ENCODE peak calls at places on chromosomes 4 and X, in eight cellular contexts. J, Q, Y, E, Z, V, S and W are unnamed samples.
A peak's percentile ranks its signal among the peaks of the same experiment; 100 is the strongest.

GRCh38 chrX:144275403-144275802 is 391.5 kb downstream of the UBE2NL start:
- DNase-seq in S (no peak), E (no peak), Z (no peak), Y (no peak), V (no peak), Q (no peak), J (no peak), W (no peak)

GRCh38 chrX:5681159-5681558 is 547.5 kb downstream of the NLGN4X start:
- DNase-seq in E (peak; percentile 28), V (peak; percentile 16), Q (peak; percentile 10), J (no peak), Z (no peak), Y (no peak), S (peak; percentile 3), W (no peak)

GRCh38 chr4:88919056-88919455 is 137.9 kb downstream of the FAM13A start:
- DNase-seq in Y (no peak), J (no peak), E (no peak), S (no peak), V (no peak), Q (no peak), Z (no peak), W (no peak)

GRCh38 chr4:133498149-133498548 is 349.1 kb downstream of the PCDH10 start:
- DNase-seq in S (peak; percentile 5), J (no peak), Q (no peak), Z (no peak), Y (no peak), V (no peak), E (no peak), W (no peak)

GRCh38 chr4:84529169-84529751 is 30.2 kb upstream of the NKX6-1 start:
- DNase-seq in Q (peak; percentile 32), S (peak; percentile 31), J (no peak), Y (no peak), E (peak; percentile 34), V (peak; percentile 48), Z (no peak), W (no peak)

GRCh38 chr4:64146030-64146429 is 263.2 kb downstream of the TECRL start:
- DNase-seq in Q (no peak), J (no peak), E (no peak), Z (no peak), Y (no peak), V (no peak), S (no peak), W (no peak)

GRCh38 chr4:6595897-6596537 is 21.0 kb downstream of the MAN2B2 start:
- DNase-seq in V (no peak), S (no peak), E (no peak), Y (no peak), J (no peak), Z (no peak), Q (peak; percentile 86), W (no peak)

GRCh38 chrX:21745756-21746155 is 12.2 kb downstream of the SMPX start:
- DNase-seq in E (peak; percentile 26), Z (peak; percentile 40), S (peak; percentile 29), Y (peak; percentile 22), Q (no peak), J (no peak), V (peak; percentile 9), W (peak; percentile 28)

GRCh38 chr4:83342476-83342875 is 7.8 kb upstream of the HPSE start:
- DNase-seq in E (no peak), Z (no peak), Y (no peak), V (no peak), Q (no peak), S (no peak), J (no peak), W (no peak)

GRCh38 chr4:177511611-177512010 is 69.4 kb upstream of the AGA start:
- DNase-seq in J (no peak), Z (no peak), E (no peak), V (no peak), Y (no peak), S (no peak), Q (peak; percentile 31), W (peak; percentile 69)

GRCh38 chr4:5370286-5370685 is 319.0 kb downstream of the STK32B start:
- DNase-seq in E (peak; percentile 47), J (no peak), V (peak; percentile 50), S (peak; percentile 8), Q (no peak), Z (no peak), Y (no peak), W (no peak)

GRCh38 chr4:132396636-132397035 is 752.5 kb upstream of the PCDH10 start:
- DNase-seq in S (peak; percentile 46), Y (no peak), Z (no peak), V (no peak), Q (no peak), E (peak; percentile 18), J (no peak), W (no peak)

GRCh38 chrX:44903107-44903506 is 30.1 kb downstream of the KDM6A start:
- DNase-seq in S (peak; percentile 71), E (peak; percentile 39), J (no peak), Q (no peak), Y (no peak), Z (no peak), V (peak; percentile 11), W (no peak)

GRCh38 chr4:41573458-41574129 is 35.6 kb downstream of the LIMCH1 start:
- DNase-seq in V (no peak), E (no peak), Q (no peak), S (no peak), Z (no peak), Y (no peak), J (no peak), W (no peak)

GRCh38 chr4:83112678-83113428 is 1.7 kb downstream of the PLAC8 start:
- DNase-seq in Y (peak; percentile 27), V (no peak), Z (no peak), E (peak; percentile 57), J (no peak), Q (no peak), S (peak; percentile 36), W (peak; percentile 26)

GRCh38 chr4:114780205-114780604 is 181.6 kb downstream of the UGT8 start:
- DNase-seq in Q (peak; percentile 24), E (peak; percentile 79), V (no peak), J (no peak), Y (no peak), S (peak; percentile 62), Z (no peak), W (no peak)